ENCODE peak calls at places on chromosomes 16 and 17, in seven cellular contexts. Y is neuronal stem cell, N is mesendoderm, W is H9, C is mesenchymal stem cell, I is H1, T is trophoblast cell. O is an unnamed sample.

GRCh38 chr16:46832757-46833464 is 1.9 kb upstream of the C16orf87 start:
- DNase-seq in Y (no peak), N (no peak), W (no peak), C (no peak), I (no peak), T (no peak), O (no peak)

GRCh38 chr17:71441098-71441497 is 679.7 kb upstream of the SOX9 start:
- DNase-seq in Y (no peak), N (peak), W (no peak), C (peak), I (no peak), T (no peak), O (peak)

GRCh38 chr16:64659863-64660262 is 462.0 kb downstream of the CDH11 start:
- DNase-seq in Y (no peak), N (no peak), W (no peak), C (no peak), I (no peak), T (no peak), O (no peak)

GRCh38 chr16:55495616-55496289 is 13.1 kb upstream of the LPCAT2 start:
- DNase-seq in Y (no peak), N (no peak), W (peak), C (no peak), I (no peak), T (no peak), O (peak)

GRCh38 chr17:15954222-15954621 is 9.3 kb downstream of the ADORA2B start:
- DNase-seq in Y (no peak), N (no peak), W (no peak), C (peak), I (no peak), T (peak), O (peak)

GRCh38 chr17:48910370-48910769 is 2.2 kb downstream of the UBE2Z start:
- DNase-seq in Y (no peak), N (no peak), W (no peak), C (no peak), I (no peak), T (no peak), O (no peak)

GRCh38 chr17:16491131-16491702 is 776 bp downstream of the LRRC75A start:
- DNase-seq in Y (no peak), N (no peak), W (peak), C (no peak), I (no peak), T (no peak), O (no peak)

GRCh38 chr17:4229627-4230026 is 34.2 kb downstream of the ANKFY1 start:
- DNase-seq in Y (no peak), N (peak), W (no peak), C (peak), I (no peak), T (peak), O (peak)

GRCh38 chr17:28996554-28997096 is 9.2 kb downstream of the SEZ6 start:
- DNase-seq in Y (no peak), N (no peak), W (no peak), C (no peak), I (no peak), T (no peak), O (no peak)

GRCh38 chr17:40980117-40980516 is 4.0 kb downstream of the KRT40 start:
- DNase-seq in Y (no peak), N (peak), W (no peak), C (no peak), I (no peak), T (no peak), O (no peak)

GRCh38 chr17:40910441-40910841 is 25.4 kb upstream of the KRT20 start:
- DNase-seq in Y (no peak), N (no peak), W (no peak), C (peak), I (no peak), T (peak), O (peak)

GRCh38 chr16:84917492-84917891 is 93.8 kb downstream of the ZDHHC7 start:
- DNase-seq in Y (no peak), N (no peak), W (no peak), C (no peak), I (no peak), T (no peak), O (no peak)

GRCh38 chr17:78398390-78398789 is 19.9 kb downstream of the PGS1 start:
- DNase-seq in Y (no peak), N (no peak), W (no peak), C (no peak), I (no peak), T (no peak), O (no peak)

GRCh38 chr17:41492771-41493170 is 3.1 kb upstream of the KRT36 start:
- DNase-seq in Y (no peak), N (no peak), W (no peak), C (peak), I (no peak), T (no peak), O (peak)

GRCh38 chr16:8959921-8960787 is 3.6 kb downstream of the USP7 start:
- DNase-seq in Y (no peak), N (peak), W (no peak), C (peak), I (no peak), T (no peak), O (peak)

GRCh38 chr16:57614546-57615343 is 13.7 kb upstream of the ADGRG1 start:
- DNase-seq in Y (no peak), N (no peak), W (peak), C (no peak), I (no peak), T (no peak), O (no peak)
- H4K8ac ChIP-seq in Y (no peak), N (no peak), W (no peak), C (no peak), I (no peak), T (no peak), O (no peak)

GRCh38 chr16:78513838-78514237 is 414.4 kb downstream of the WWOX start:
- DNase-seq in Y (no peak), N (no peak), W (no peak), C (peak), I (no peak), T (no peak), O (no peak)
- H4K8ac ChIP-seq in Y (no peak), N (no peak), W (no peak), C (no peak), I (no peak), T (no peak), O (no peak)

GRCh38 chr17:67491678-67492019 is 114.6 kb downstream of the PITPNC1 start:
- DNase-seq in Y (no peak), N (no peak), W (peak), C (no peak), I (no peak), T (no peak), O (no peak)

GRCh38 chr17:67492824-67493490 is 115.9 kb downstream of the PITPNC1 start:
- DNase-seq in Y (no peak), N (no peak), W (peak), C (no peak), I (no peak), T (no peak), O (peak)

GRCh38 chr17:67493811-67494210 is 116.7 kb downstream of the PITPNC1 start:
- DNase-seq in Y (no peak), N (no peak), W (peak), C (no peak), I (no peak), T (no peak), O (no peak)

GRCh38 chr17:67491009-67491677 is 114.1 kb downstream of the PITPNC1 start:
- DNase-seq in Y (no peak), N (no peak), W (peak), C (peak), I (no peak), T (peak), O (peak)

DNA sequence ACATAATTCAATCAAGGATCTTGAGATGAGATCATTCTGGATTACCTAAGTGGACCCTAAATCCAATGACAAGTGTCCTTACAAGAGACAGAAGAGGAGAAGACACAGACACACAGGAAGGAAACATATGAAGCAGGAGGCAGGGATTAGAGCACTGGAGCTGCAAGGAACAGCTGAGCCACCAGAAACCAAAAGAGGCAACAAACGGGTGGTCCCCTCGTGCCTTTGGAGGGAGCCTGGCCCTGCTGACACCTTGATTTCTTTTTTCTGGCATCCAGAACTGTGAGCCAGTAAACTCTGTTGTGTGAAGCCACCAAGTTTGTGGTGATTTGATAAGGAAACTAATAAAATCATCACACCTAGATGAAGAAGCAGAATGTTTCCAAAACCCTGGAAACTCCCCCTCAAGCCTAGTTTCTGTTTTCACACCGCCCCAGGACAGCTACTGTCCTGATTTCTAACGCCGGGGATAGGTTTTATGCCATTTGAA is 115.2 kb downstream of the PITPNC1 start:
- DNase-seq in Y (no peak), N (no peak), W (peak), C (peak), I (no peak), T (no peak), O (no peak)
- H4K8ac ChIP-seq in Y (no peak), N (no peak), W (no peak), C (no peak), I (no peak), T (no peak), O (no peak)

GRCh38 chr17:79617304-79617703 is 6.5 kb upstream of the RBFOX3 start:
- DNase-seq in Y (no peak), N (no peak), W (peak), C (no peak), I (no peak), T (no peak), O (no peak)

GRCh38 chr17:79614248-79614647 is 3.4 kb upstream of the RBFOX3 start:
- DNase-seq in Y (no peak), N (no peak), W (no peak), C (no peak), I (no peak), T (no peak), O (no peak)

GRCh38 chr17:79615446-79615845 is 4.6 kb upstream of the RBFOX3 start:
- DNase-seq in Y (no peak), N (no peak), W (no peak), C (no peak), I (no peak), T (no peak), O (no peak)

GRCh38 chr17:79616801-79617200 is 6.0 kb upstream of the RBFOX3 start:
- DNase-seq in Y (no peak), N (no peak), W (peak), C (no peak), I (no peak), T (no peak), O (no peak)

GRCh38 chr17:79615926-79616325 is 5.1 kb upstream of the RBFOX3 start:
- DNase-seq in Y (no peak), N (no peak), W (peak), C (no peak), I (no peak), T (no peak), O (no peak)
- H4K8ac ChIP-seq in Y (no peak), N (no peak), W (no peak), C (no peak), I (no peak), T (no peak), O (no peak)